ENCODE peak calls at places on chromosomes 3 and 15, in five cellular contexts. M is PC-9, H is heart left ventricle, A is kidney, S is breast epithelium. C is an unnamed sample.

GRCh38 chr3:73827204-73827603 is 202.5 kb upstream of the PDZRN3 start:
- DNase-seq in M (no peak), H (peak; percentile 20), A (no peak), S (no peak), C (no peak)

GRCh38 chr3:39460677-39461076 is 6.8 kb upstream of the MOBP start:
- DNase-seq in M (no peak), H (no peak), A (no peak), S (no peak), C (no peak)

GRCh38 chr3:143307613-143308183 is 188.1 kb downstream of the CHST2 start:
- DNase-seq in M (no peak), H (no peak), A (no peak), S (no peak), C (no peak)

GRCh38 chr15:51536965-51537574 is 85.5 kb downstream of the DMXL2 start:
- DNase-seq in M (no peak), H (no peak), A (no peak), S (no peak), C (no peak)

GRCh38 chr15:38308797-38309196 is 56.2 kb downstream of the SPRED1 start:
- DNase-seq in M (no peak), H (no peak), A (no peak), S (no peak), C (no peak)

GRCh38 chr3:184656991-184657669 is 54.7 kb downstream of the MAGEF1 start:
- DNase-seq in M (no peak), H (no peak), A (no peak), S (no peak), C (no peak)

GRCh38 chr3:175477651-175478224 is 618.6 kb downstream of the NAALADL2 start:
- DNase-seq in M (no peak), H (no peak), A (no peak), S (no peak), C (no peak)

GRCh38 chr3:118974356-118975097 is 60.1 kb downstream of the IGSF11 start:
- DNase-seq in M (no peak), H (no peak), A (no peak), S (no peak), C (no peak)

GRCh38 chr3:134487406-134487805 is 1.5 kb downstream of the CEP63 start:
- DNase-seq in M (no peak), H (no peak), A (no peak), S (no peak), C (no peak)

GRCh38 chr3:184626942-184627341 is 65.4 kb downstream of the EPHB3 start:
- DNase-seq in M (no peak), H (peak; percentile 34), A (no peak), S (no peak), C (no peak)

GRCh38 chr3:72426618-72427397 is 421.4 kb downstream of the SHQ1 start:
- DNase-seq in M (no peak), H (no peak), A (no peak), S (no peak), C (no peak)

GRCh38 chr3:96863129-96863740 is 48.8 kb downstream of the EPHA6 start:
- DNase-seq in M (no peak), H (no peak), A (no peak), S (no peak), C (peak; percentile 2)

GRCh38 chr15:63121382-63122001 is at the start of gene LACTB:
- DNase-seq in M (peak; percentile 63), H (peak; percentile 90), A (peak; percentile 96), S (peak; percentile 81), C (no peak)

GRCh38 chr3:157232146-157232545 is 72.2 kb upstream of the CCNL1 start:
- DNase-seq in M (no peak), H (no peak), A (no peak), S (no peak), C (no peak)

GRCh38 chr3:4406746-4407568 is 60.1 kb downstream of the SUMF1 start:
- DNase-seq in M (no peak), H (no peak), A (no peak), S (no peak), C (no peak)

GRCh38 chr3:140093742-140094141 is 158.8 kb downstream of the CLSTN2 start:
- DNase-seq in M (no peak), H (peak; percentile 68), A (no peak), S (no peak), C (no peak)

GRCh38 chr15:51312132-51312531 is 26.3 kb downstream of the CYP19A1 start:
- DNase-seq in M (no peak), H (no peak), A (no peak), S (no peak), C (no peak)

GRCh38 chr3:68919000-68919399 is 13.3 kb downstream of the TAFA4 start:
- DNase-seq in M (no peak), H (no peak), A (no peak), S (no peak), C (no peak)

GRCh38 chr3:125125822-125126245 is 70.0 kb upstream of the HEG1 start:
- DNase-seq in M (peak; percentile 99), H (no peak), A (no peak), S (no peak), C (no peak)

GRCh38 chr15:98844261-98844660 is 163.3 kb downstream of the PGPEP1L start:
- DNase-seq in M (no peak), H (no peak), A (no peak), S (no peak), C (no peak)
- TF ChIP-seq CTCF in M (no peak), H (no peak), A (no peak), S (no peak), C (no peak)

GRCh38 chr3:128549283-128550112 is 56.5 kb upstream of the GATA2 start:
- DNase-seq in M (no peak), H (peak; percentile 86), A (peak; percentile 97), S (peak; percentile 7), C (no peak)
- H3K27ac ChIP-seq in M (no peak overlapping the region), H (peak overlapping the region; percentile 63), A (peak overlapping the region; percentile 63), S (peak overlapping the region; percentile 55), C (no peak overlapping the region)

GRCh38 chr3:110790631-110791030 is 281.0 kb upstream of the NECTIN3 start:
- DNase-seq in M (no peak), H (no peak), A (no peak), S (no peak), C (no peak)
- TF ChIP-seq CTCF in M (no peak), H (no peak), A (no peak), S (no peak), C (no peak)

DNA sequence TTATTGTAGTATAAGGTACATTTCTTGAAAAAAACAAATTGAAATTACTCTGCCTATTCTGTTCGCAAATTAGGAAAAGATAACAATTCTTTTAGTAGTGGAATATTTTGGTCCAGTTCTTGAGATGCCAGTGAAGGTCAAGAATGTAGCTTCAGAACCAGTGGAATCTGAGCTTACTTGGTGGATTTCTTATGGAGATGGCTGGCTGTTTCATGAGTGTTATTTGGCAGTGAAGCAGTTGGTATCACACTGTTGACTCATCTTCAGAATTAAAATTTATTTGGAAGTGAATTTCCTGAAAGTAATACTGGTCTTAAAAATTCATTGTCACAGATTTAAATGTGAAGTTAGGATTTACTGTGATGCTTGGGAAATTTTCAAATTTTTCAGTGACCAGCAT is 19.1 kb downstream of the RNF13 start:
- DNase-seq in M (no peak), H (no peak), A (no peak), S (no peak), C (no peak)
- H3K27ac ChIP-seq in M (no peak overlapping the region), H (no peak overlapping the region), A (no peak overlapping the region), S (no peak overlapping the region), C (no peak overlapping the region)

DNA sequence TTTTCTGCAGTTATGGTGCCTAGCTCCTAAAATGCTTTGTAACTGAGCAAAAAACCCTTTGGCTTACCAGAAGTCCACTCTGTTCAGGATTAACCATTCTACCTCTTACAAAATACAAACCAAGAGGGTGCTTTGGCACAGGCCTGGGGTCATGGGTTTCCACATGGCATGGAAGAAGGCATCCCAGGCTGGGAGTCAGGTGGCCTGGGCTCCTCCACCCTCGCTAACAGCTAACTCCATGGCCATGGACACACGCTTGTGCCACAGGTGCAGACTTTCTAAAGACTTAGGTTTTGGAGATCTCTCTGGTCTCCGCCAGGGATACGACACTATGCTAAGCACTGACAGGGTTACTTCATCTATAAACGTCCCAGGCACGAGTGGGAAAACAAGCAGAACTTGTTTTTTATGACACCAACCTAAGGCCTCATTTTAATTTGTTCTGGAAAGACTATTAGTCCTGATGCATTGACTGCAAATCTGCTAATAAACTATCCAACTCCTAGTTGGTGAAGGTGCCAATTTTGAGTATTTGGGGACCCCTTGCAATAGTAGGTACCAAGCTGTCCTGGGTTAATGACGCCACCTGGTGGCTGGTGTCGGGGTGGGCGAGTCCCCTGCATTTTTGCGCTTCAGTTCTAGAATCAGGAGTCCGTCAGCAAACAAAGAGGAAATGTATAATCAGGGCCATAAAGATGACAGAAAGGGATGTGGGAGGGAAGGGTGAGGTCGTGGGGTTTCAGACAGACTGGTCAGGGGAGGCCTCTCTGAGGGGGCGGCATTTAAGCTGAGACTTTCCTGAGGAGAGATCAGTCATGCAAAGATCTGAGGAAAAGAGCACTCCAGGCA is 10.3 kb upstream of the ALDH1A3 start:
- DNase-seq in M (no peak), H (no peak), A (no peak), S (no peak), C (no peak)
- TF ChIP-seq CTCF in M (peak; percentile 64), H (peak; percentile 5), A (no peak), S (no peak), C (peak; percentile 22)

DNA sequence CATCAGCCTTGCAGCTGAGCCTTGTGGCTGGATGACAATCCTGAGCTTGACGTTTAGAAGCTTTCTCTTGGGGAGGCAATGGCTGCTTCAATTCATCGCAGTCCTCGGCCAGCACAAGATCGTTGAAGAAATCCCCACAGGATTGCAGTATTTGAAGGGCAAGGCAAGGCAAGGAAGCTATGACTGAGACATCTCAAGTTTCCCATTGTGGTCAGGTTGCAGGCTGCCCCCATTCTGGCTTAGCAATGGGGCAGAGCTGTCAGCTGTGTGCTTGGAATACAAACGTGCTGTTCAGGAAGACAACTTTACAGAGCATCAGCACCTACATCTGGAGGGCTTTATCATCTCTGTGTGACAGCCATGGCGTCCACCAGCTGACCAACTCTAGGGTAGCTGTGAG is 275.9 kb upstream of the TBL1XR1 start:
- DNase-seq in M (no peak), H (no peak), A (no peak), S (no peak), C (no peak)
- H3K27ac ChIP-seq in M (no peak overlapping the region), H (no peak overlapping the region), A (no peak overlapping the region), S (no peak overlapping the region), C (peak overlapping the region; percentile 72)

C was measured in Panc1.